ENCODE peak calls at places on chromosomes 11 and 22, in seven cellular contexts. L is HepG2, V is MCF 10A, Z is lower leg skin, M is nephron progenitor cell, B is cardiac muscle cell, K is neural crest cell. W is an unnamed sample.

GRCh38 chr11:62324738-62325556 is 12.3 kb upstream of the ASRGL1 start:
- DNase-seq in L (peak; percentile 70), V (peak; percentile 24), Z (no peak), M (peak; percentile 68), B (peak; percentile 69), K (peak; percentile 50), W (peak; percentile 49)

GRCh38 chr11:47863189-47863892 is 15.2 kb upstream of the NUP160 start:
- DNase-seq in L (no peak), V (peak; percentile 40), Z (no peak), M (no peak), B (no peak), K (no peak), W (no peak)

GRCh38 chr11:68843052-68843561 is 1.4 kb upstream of the CPT1A start:
- DNase-seq in L (no peak), V (no peak), Z (no peak), M (no peak), B (no peak), K (no peak), W (peak; percentile 28)

GRCh38 chr11:122748968-122749687 is 89.2 kb upstream of the CRTAM start:
- DNase-seq in L (no peak), V (peak; percentile 72), Z (no peak), M (no peak), B (peak; percentile 19), K (no peak), W (no peak)

GRCh38 chr11:28086569-28086968 is 21.4 kb downstream of the KIF18A start:
- DNase-seq in L (no peak), V (no peak), Z (no peak), M (no peak), B (no peak), K (no peak), W (no peak)

GRCh38 chr11:43953521-43953920 is 11.1 kb downstream of the C11orf96 start:
- DNase-seq in L (no peak), V (no peak), Z (no peak), M (no peak), B (no peak), K (no peak), W (no peak)

GRCh38 chr11:73363147-73363546 is 13.1 kb upstream of the RELT start:
- DNase-seq in L (no peak), V (no peak), Z (no peak), M (no peak), B (no peak), K (no peak), W (no peak)

GRCh38 chr11:57405271-57405890 is 14.9 kb upstream of the PRG2 start:
- DNase-seq in L (no peak), V (no peak), Z (no peak), M (no peak), B (no peak), K (no peak), W (no peak)

GRCh38 chr22:42299586-42300285 is 29.3 kb upstream of the TCF20 start:
- DNase-seq in L (no peak), V (no peak), Z (no peak), M (peak; percentile 56), B (peak; percentile 52), K (peak; percentile 40), W (no peak)

GRCh38 chr11:131201674-131202073 is 168.7 kb upstream of the NTM start:
- DNase-seq in L (no peak), V (no peak), Z (no peak), M (no peak), B (no peak), K (no peak), W (no peak)

GRCh38 chr11:124586247-124586860 is 16.6 kb downstream of the OR8A1 start:
- DNase-seq in L (peak; percentile 33), V (peak; percentile 74), Z (no peak), M (peak; percentile 67), B (peak; percentile 67), K (peak; percentile 58), W (no peak)

GRCh38 chr11:14905104-14906033 is 13.3 kb upstream of the CYP2R1 start:
- DNase-seq in L (no peak), V (no peak), Z (peak; percentile 87), M (no peak), B (peak; percentile 38), K (no peak), W (peak; percentile 72)

GRCh38 chr11:14906614-14907392 is 14.8 kb upstream of the CYP2R1 start:
- DNase-seq in L (no peak), V (no peak), Z (no peak), M (no peak), B (no peak), K (no peak), W (no peak)

GRCh38 chr11:14904745-14905103 is 12.7 kb upstream of the CYP2R1 start:
- DNase-seq in L (no peak), V (peak; percentile 4), Z (peak; percentile 96), M (peak; percentile 35), B (peak; percentile 64), K (no peak), W (peak; percentile 79)

GRCh38 chr11:14907411-14908213 is 15.6 kb upstream of the CYP2R1 start:
- DNase-seq in L (peak; percentile 71), V (peak; percentile 70), Z (peak; percentile 94), M (peak; percentile 81), B (peak; percentile 74), K (peak; percentile 78), W (peak; percentile 86)

DNA sequence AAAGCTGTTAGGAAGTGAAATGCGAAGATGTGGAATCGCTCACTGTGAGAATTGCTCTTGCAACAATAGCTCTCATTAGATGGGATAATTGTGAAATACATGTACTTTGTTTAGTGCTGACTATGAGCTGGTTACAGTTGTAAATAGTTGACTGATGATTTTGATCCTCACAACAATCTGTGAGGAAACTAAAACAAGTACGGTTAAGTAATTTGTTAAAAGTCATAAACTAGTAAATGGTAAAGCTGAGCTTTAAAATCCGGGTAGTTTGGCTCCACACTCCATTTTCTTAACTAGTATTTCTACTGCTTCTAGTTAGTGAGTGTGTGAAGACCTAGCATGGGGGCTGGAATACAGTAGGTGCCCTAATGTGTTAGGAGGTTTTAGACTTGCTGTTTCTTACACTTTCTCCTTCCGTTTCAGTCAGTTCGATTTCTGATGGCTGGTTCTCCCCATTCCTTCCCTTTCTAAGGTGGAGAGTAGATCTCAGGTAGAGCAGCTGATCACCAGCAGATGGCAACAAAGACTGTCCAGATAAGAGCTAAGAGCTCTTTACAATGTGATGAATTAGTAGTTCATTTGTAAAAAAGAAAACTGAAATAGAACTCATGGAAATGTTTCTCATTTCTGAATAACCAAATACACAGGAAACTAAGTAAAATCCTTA is 16.3 kb upstream of the CYP2R1 start:
- DNase-seq in L (peak; percentile 44), V (peak; percentile 64), Z (no peak), M (peak; percentile 17), B (peak; percentile 44), K (no peak), W (no peak)
- TF ChIP-seq CTCF in L (peak; percentile 60), V (peak; percentile 46), Z (no peak), M (peak; percentile 53), B (peak; percentile 59), K (peak; percentile 71), W (peak; percentile 0)

DNA sequence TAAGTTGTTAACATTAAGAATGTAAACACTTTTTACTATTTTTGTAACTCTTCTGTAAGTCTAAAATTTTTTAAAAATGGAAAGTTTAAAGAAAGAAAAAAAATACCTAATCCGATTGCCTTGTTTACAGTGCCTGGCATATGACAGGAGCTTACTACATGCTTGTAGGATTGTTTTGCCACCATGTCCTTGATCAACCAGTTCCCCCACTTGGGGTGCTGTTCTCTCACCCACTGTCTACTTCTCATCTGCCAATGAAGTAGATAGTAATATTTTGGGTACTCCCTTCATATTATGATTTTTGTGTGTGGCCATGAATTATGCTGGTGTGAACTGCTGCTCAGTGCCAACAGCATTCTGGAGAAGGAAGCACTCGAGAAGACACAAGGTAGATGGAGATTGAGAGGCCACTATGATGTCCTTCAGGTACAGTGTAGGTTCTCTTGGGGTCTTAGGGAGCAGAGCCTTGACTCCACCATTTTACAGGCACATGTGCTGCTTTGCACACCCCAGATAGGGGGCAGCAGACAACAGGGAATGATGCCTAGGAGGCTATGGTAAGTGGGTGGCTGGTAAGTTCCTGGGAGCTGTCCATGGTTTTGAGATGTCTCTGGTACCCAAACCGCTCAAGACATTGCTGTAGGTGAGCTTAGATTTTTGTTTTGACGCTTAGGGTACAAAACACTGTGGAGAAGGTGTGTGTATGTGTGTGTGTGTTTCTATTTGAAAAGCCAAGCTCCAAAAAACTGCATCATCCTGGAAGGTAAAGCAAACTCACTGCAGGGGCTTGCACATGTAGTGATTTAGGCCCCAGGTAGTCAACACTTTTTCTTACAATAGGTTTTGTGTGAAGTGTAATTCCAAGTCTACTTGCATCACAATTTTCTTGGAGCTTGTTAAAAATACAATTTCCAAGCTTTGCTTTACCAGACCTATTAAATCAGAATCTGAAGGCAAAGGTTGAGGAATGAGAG is 494.5 kb upstream of the LARGE1 start:
- DNase-seq in L (peak; percentile 84), V (no peak), Z (no peak), M (peak; percentile 77), B (peak; percentile 93), K (peak; percentile 72), W (no peak)
- TF ChIP-seq CTCF in L (peak; percentile 91), V (no peak), Z (no peak), M (peak; percentile 93), B (no peak), K (peak; percentile 94), W (no peak)

GRCh38 chr22:28883917-28884753 is 763 bp downstream of the ZNRF3 start:
- DNase-seq in L (no peak), V (peak; percentile 35), Z (peak; percentile 86), M (peak; percentile 63), B (peak; percentile 60), K (peak; percentile 31), W (peak; percentile 36)

GRCh38 chr22:28884754-28885375 is 1.5 kb downstream of the ZNRF3 start:
- DNase-seq in L (no peak), V (no peak), Z (no peak), M (peak; percentile 18), B (no peak), K (no peak), W (no peak)

GRCh38 chr22:28883657-28883916 is 215 bp downstream of the ZNRF3 start:
- DNase-seq in L (no peak), V (no peak), Z (no peak), M (no peak), B (no peak), K (no peak), W (no peak)

GRCh38 chr22:28882545-28882877 is 861 bp upstream of the ZNRF3 start:
- DNase-seq in L (no peak), V (no peak), Z (no peak), M (no peak), B (no peak), K (no peak), W (no peak)

DNA sequence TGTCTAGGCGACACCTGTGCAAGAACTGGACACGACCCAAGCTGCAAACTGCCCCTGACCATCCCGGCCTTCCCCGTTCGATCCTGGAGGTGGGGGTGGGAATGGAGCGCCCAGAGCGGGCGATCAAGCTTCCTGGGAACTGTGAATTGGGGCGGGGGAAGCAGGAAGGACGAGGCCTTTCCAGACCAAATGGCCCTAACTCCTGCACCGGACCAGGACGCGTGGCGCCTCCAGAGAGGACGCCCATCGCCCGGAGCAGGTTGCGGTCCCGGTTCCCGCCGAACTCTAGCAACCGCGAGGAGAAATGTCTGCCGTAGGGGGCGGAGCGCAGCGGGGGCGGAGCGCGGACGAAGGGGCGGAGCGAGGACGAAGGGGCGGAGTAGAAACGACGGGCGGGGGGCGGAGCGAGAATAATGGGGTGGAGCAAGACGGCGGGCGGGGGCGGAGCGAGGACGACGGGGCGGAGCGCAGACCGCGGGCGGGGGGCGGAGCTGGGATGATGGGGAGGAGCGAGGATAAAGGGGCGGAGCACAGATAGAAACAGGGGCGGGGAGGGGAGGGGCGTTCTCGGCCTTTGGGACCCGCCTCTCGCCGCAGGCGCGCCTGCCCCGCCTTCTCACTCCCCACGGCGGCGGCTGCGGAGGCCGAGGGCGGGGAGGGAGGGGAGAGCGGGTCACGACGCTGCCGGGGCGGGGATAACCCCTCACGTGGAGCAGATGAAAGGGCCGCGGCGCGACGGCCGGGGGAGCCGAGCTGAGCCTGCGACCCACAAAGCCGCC is at the start of gene ZNRF3:
- DNase-seq in L (peak; percentile 86), V (peak; percentile 92), Z (peak; percentile 98), M (peak; percentile 96), B (peak; percentile 97), K (peak; percentile 96), W (peak; percentile 87)
- TF ChIP-seq CTCF in L (peak; percentile 17), V (no peak), Z (no peak), M (no peak), B (no peak), K (no peak), W (no peak)

GRCh38 chr11:69967484-69967883 is 110.6 kb upstream of the ANO1 start:
- DNase-seq in L (no peak), V (no peak), Z (no peak), M (no peak), B (no peak), K (no peak), W (no peak)
- TF ChIP-seq CTCF in L (no peak), V (no peak), Z (no peak), M (no peak), B (no peak), K (no peak), W (no peak)